ENCODE peak calls at places on chromosomes 7 and 10, in six cellular contexts. F is left ventricle myocardium inferior; J is OCI-LY7; X is RWPE1; W is breast epithelium; T is CD4-positive, alpha-beta T cell. M is an unnamed sample.

GRCh38 chr7:79653136-79653631 is 199.7 kb upstream of the MAGI2 start:
- DNase-seq in F (no peak), J (no peak), X (no peak), W (no peak), T (no peak), M (no peak)

GRCh38 chr7:40015790-40016296 is 65.8 kb downstream of the CDK13 start:
- DNase-seq in F (no peak), J (peak), X (no peak), W (no peak), T (no peak), M (no peak)

GRCh38 chr7:107355616-107356015 is 114.2 kb upstream of the GPR22 start:
- DNase-seq in F (no peak), J (no peak), X (no peak), W (no peak), T (no peak), M (no peak)

GRCh38 chr7:137798073-137798763 is 48.6 kb downstream of the DGKI start:
- DNase-seq in F (no peak), J (no peak), X (no peak), W (no peak), T (no peak), M (no peak)

GRCh38 chr7:96992624-96993452 is 12.5 kb upstream of the DLX6 start:
- DNase-seq in F (no peak), J (no peak), X (no peak), W (no peak), T (no peak), M (no peak)

GRCh38 chr10:18313146-18313542 is 172.9 kb downstream of the CACNB2 start:
- DNase-seq in F (no peak), J (no peak), X (no peak), W (no peak), T (no peak), M (no peak)

GRCh38 chr7:136424058-136424457 is 444.4 kb upstream of the CHRM2 start:
- DNase-seq in F (no peak), J (no peak), X (no peak), W (no peak), T (no peak), M (no peak)

GRCh38 chr10:107984149-107984548 is 819.6 kb upstream of the SORCS1 start:
- DNase-seq in F (no peak), J (no peak), X (no peak), W (no peak), T (no peak), M (no peak)

GRCh38 chr10:34960983-34961382 is 129.2 kb downstream of the CUL2 start:
- DNase-seq in F (peak), J (no peak), X (no peak), W (no peak), T (no peak), M (no peak)

GRCh38 chr10:46312953-46313352 is 26.2 kb downstream of the ANTXRL start:
- DNase-seq in F (no peak), J (no peak), X (no peak), W (no peak), T (no peak), M (peak)

GRCh38 chr10:22598488-22598887 is 115.9 kb downstream of the PIP4K2A start:
- DNase-seq in F (no peak), J (no peak), X (no peak), W (no peak), T (no peak), M (no peak)

GRCh38 chr10:84256510-84257342 is 11.9 kb downstream of the RGR start:
- DNase-seq in F (peak), J (no peak), X (no peak), W (no peak), T (peak), M (no peak)

GRCh38 chr10:78937388-78937787 is 131.4 kb upstream of the ZMIZ1 start:
- DNase-seq in F (no peak), J (no peak), X (no peak), W (no peak), T (no peak), M (no peak)

GRCh38 chr7:102236592-102237287 is 49.9 kb upstream of the SH2B2 start:
- DNase-seq in F (peak), J (peak), X (peak), W (peak), T (peak), M (no peak)

GRCh38 chr10:12484945-12485805 is 135.8 kb downstream of the CAMK1D start:
- DNase-seq in F (peak), J (peak), X (no peak), W (no peak), T (peak), M (peak)

GRCh38 chr10:12483996-12484944 is 134.9 kb downstream of the CAMK1D start:
- DNase-seq in F (no peak), J (no peak), X (no peak), W (no peak), T (no peak), M (no peak)

GRCh38 chr10:12480440-12480839 is 131.1 kb downstream of the CAMK1D start:
- DNase-seq in F (no peak), J (no peak), X (no peak), W (no peak), T (no peak), M (no peak)

GRCh38 chr10:12481956-12482355 is 132.6 kb downstream of the CAMK1D start:
- DNase-seq in F (no peak), J (no peak), X (no peak), W (no peak), T (no peak), M (no peak)

DNA sequence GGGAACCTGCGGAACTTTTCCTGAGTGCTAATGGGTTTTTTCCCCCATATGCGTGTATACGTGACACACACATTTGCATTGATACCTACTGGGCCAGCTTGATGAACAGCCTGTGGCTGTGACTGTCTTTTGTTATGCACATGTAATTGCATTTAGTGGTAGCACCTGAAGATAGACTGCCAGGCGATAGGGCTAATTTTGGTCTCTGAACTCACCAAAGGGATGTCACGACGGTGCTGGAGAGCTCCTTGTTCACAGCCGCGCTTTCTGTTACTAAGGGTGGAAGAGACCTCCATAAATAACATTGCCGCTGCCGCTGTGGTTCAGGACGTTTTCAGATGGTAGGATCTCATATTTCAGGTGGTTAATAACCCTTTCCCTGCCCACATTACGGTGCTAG is 133.2 kb downstream of the CAMK1D start:
- DNase-seq in F (no peak), J (no peak), X (no peak), W (no peak), T (no peak), M (no peak)
- TF ChIP-seq CTCF in F (no peak), J (no peak), X (no peak), W (no peak), T (no peak), M (no peak)

GRCh38 chr7:44432381-44432977 is 58.0 kb downstream of the NUDCD3 start:
- DNase-seq in F (no peak), J (peak), X (no peak), W (no peak), T (no peak), M (no peak)
- H3K27ac ChIP-seq in F (peak), J (peak), X (no peak), W (no peak), T (no peak), M (no peak)

GRCh38 chr7:100369105-100369504 is 4.2 kb upstream of the PILRA start:
- DNase-seq in F (peak), J (peak), X (no peak), W (no peak), T (no peak), M (no peak)

GRCh38 chr7:100370303-100370702 is 3.0 kb upstream of the PILRA start:
- DNase-seq in F (no peak), J (no peak), X (no peak), W (no peak), T (no peak), M (no peak)

GRCh38 chr7:100371561-100372171 is 1.6 kb upstream of the PILRA start:
- DNase-seq in F (no peak), J (no peak), X (no peak), W (no peak), T (no peak), M (no peak)

GRCh38 chr7:100372256-100372655 is 1.0 kb upstream of the PILRA start:
- DNase-seq in F (no peak), J (peak), X (no peak), W (no peak), T (no peak), M (no peak)

GRCh38 chr7:100370746-100371145 is 2.5 kb upstream of the PILRA start:
- DNase-seq in F (no peak), J (no peak), X (no peak), W (no peak), T (no peak), M (no peak)
- TF ChIP-seq CTCF in F (no peak), J (no peak), X (no peak), W (no peak), T (no peak), M (no peak)

DNA sequence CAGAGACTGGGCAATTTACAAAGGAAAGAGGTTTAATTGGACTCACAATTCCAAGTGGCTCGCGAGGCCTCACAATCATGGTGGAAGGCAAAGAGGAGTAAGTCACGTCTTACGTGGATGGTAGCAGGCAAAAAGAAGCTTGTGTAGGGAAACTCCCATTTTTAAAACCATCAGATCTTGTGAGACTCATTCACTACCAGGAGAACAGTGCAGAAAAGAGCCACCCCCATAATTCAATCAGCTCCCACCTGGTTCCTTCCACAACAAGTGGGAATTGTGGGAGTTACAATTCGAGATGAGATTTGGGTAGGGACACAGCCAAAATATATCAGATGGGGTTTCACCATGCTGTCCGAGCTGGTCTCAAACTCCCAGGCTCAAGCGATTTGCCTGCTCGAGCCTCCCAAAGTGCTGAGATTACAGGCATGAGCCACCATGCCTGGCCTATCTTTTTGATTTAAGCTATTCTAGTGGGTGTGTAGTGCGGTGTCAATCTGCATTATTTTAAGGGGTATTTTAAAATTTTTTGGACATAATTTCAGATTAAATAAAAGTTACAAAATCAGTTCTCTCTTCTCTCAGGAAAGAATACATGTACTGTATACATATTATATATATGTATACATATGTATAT is 9.0 kb upstream of the MRPS16 start:
- DNase-seq in F (no peak), J (no peak), X (no peak), W (no peak), T (no peak), M (no peak)
- H3K27ac ChIP-seq in F (no peak), J (no peak), X (peak), W (no peak), T (no peak), M (no peak)

M was measured in coronary artery.